ENCODE peak calls at places on chromosomes 11 and 22, in four cellular contexts. M is NCI-H1105; E is NCI-H748 treated with DMSO at 0.1 percent for 48 hours; S is effector memory CD8-positive, alpha-beta T cell. Y is an unnamed sample.

GRCh38 chr11:88469828-88470227 is 132.3 kb upstream of the CTSC start:
- DNase-seq in E (no peak), S (no peak), M (no peak), Y (no peak)

GRCh38 chr11:64117763-64118459 is 48.0 kb downstream of the MACROD1 start:
- DNase-seq in E (no peak), M (no peak), S (no peak), Y (no peak)

GRCh38 chr11:8403310-8403709 is 139.6 kb upstream of the LMO1 start:
- DNase-seq in E (no peak), M (no peak), S (no peak), Y (no peak)

GRCh38 chr11:126334665-126335462 is 20.6 kb upstream of the ST3GAL4 start:
- DNase-seq in S (no peak), E (no peak), M (no peak), Y (peak)

GRCh38 chr11:13291361-13291760 is 13.8 kb downstream of the BMAL1 start:
- DNase-seq in S (no peak), M (no peak), E (no peak), Y (no peak)

GRCh38 chr11:118366287-118366686 is 6.9 kb downstream of the UBE4A start:
- DNase-seq in M (no peak), S (no peak), E (no peak), Y (no peak)

GRCh38 chr11:66976048-66976467 is 954 bp downstream of the C11orf86 start:
- DNase-seq in S (no peak), E (no peak), M (no peak), Y (no peak)

GRCh38 chr11:114061053-114062049 is 1.8 kb downstream of the ZBTB16 start:
- DNase-seq in E (no peak), S (no peak), M (no peak), Y (peak)

GRCh38 chr11:118014022-118014421 is 27.8 kb downstream of the IL10RA start:
- DNase-seq in S (no peak), M (no peak), E (no peak), Y (no peak)

GRCh38 chr11:2929880-2930704 is 872 bp upstream of the PHLDA2 start:
- DNase-seq in E (peak), M (peak), S (no peak), Y (peak)

GRCh38 chr11:10481567-10482349 is 26.7 kb downstream of the AMPD3 start:
- DNase-seq in E (no peak), M (no peak), S (no peak), Y (no peak)

GRCh38 chr11:96323643-96323985 is 19.4 kb downstream of the MAML2 start:
- DNase-seq in M (no peak), E (no peak), S (no peak), Y (no peak)

GRCh38 chr11:111795333-111795985 is 29.3 kb upstream of the PPP2R1B start:
- DNase-seq in E (no peak), M (no peak), S (no peak), Y (no peak)

GRCh38 chr11:8906629-8907028 is 4.4 kb upstream of the AKIP1 start:
- DNase-seq in M (no peak), S (no peak), E (no peak), Y (no peak)

GRCh38 chr22:45867118-45867905 is 109.7 kb downstream of the WNT7B start:
- DNase-seq in E (no peak), M (no peak), S (no peak), Y (no peak)

GRCh38 chr11:92707173-92707619 is 262.3 kb upstream of the MTNR1B start:
- DNase-seq in S (no peak), M (peak), E (peak), Y (no peak)

GRCh38 chr11:100777118-100777517 is 90.0 kb downstream of the ARHGAP42 start:
- DNase-seq in E (no peak), M (no peak), S (no peak), Y (no peak)

GRCh38 chr11:33063326-33063775 is 24.0 kb downstream of the TCP11L1 start:
- DNase-seq in E (no peak), M (no peak), S (no peak), Y (no peak)

GRCh38 chr22:19756288-19757128 is 4.1 kb upstream of the TBX1 start:
- DNase-seq in M (peak), E (no peak), S (peak), Y (peak)

GRCh38 chr11:64284048-64284961 is at the start of gene BAD:
- DNase-seq in S (peak), M (peak), E (peak), Y (peak)

GRCh38 chr11:21374381-21374780 is 705.0 kb downstream of the NELL1 start:
- DNase-seq in S (no peak), E (no peak), M (no peak), Y (no peak)

GRCh38 chr22:20550851-20551744 is 43.7 kb downstream of the MED15 start:
- DNase-seq in E (no peak), S (peak), M (no peak), Y (no peak)

GRCh38 chr11:108253176-108253575 is 30.3 kb downstream of the ATM start:
- DNase-seq in M (no peak), E (no peak), S (no peak), Y (no peak)

Y was measured in Right ventricle myocardium superior.